ENCODE peak calls at places on chromosomes 3 and 15, in five cellular contexts. P, Q, M, K and Y are unnamed samples.

GRCh38 chr3:12227833-12228232 is 61.0 kb upstream of the PPARG start:
- DNase-seq in P (no peak), Q (no peak), M (peak), K (no peak), Y (no peak)

GRCh38 chr3:179801263-179801662 is 148.4 kb downstream of the USP13 start:
- DNase-seq in P (no peak), Q (peak), M (peak), K (no peak), Y (no peak)

GRCh38 chr15:76150971-76151598 is 91.3 kb downstream of the TMEM266 start:
- DNase-seq in P (peak), Q (peak), M (peak), K (peak), Y (peak)

GRCh38 chr3:72675243-72675642 is 173.0 kb downstream of the SHQ1 start:
- DNase-seq in P (no peak), Q (no peak), M (no peak), K (no peak), Y (no peak)

GRCh38 chr3:186683996-186684395 is 18.2 kb downstream of the HRG start:
- DNase-seq in P (no peak), Q (no peak), M (no peak), K (no peak), Y (no peak)

GRCh38 chr3:61804782-61805181 is 243.4 kb downstream of the PTPRG start:
- DNase-seq in P (no peak), Q (no peak), M (no peak), K (no peak), Y (no peak)

GRCh38 chr3:21273256-21273999 is 477.6 kb downstream of the ZNF385D start:
- DNase-seq in P (no peak), Q (no peak), M (peak), K (no peak), Y (no peak)

GRCh38 chr3:66480666-66481065 is 20.2 kb downstream of the LRIG1 start:
- DNase-seq in P (no peak), Q (no peak), M (no peak), K (no peak), Y (no peak)

GRCh38 chr3:144810150-144810549 is 838.5 kb downstream of the DIPK2A start:
- DNase-seq in P (no peak), Q (no peak), M (no peak), K (no peak), Y (peak)

GRCh38 chr3:183253364-183253960 is 409 bp downstream of the B3GNT5 start:
- DNase-seq in P (peak), Q (peak), M (peak), K (peak), Y (no peak)

GRCh38 chr3:46906471-46907058 is 29.0 kb downstream of the PTH1R start:
- DNase-seq in P (no peak), Q (no peak), M (no peak), K (no peak), Y (no peak)

GRCh38 chr3:58422756-58423324 is 10.8 kb downstream of the PDHB start:
- DNase-seq in P (no peak), Q (no peak), M (peak), K (no peak), Y (no peak)

GRCh38 chr15:95987299-95987698 is 343.2 kb upstream of the NR2F2 start:
- DNase-seq in P (no peak), Q (no peak), M (no peak), K (no peak), Y (no peak)

GRCh38 chr15:22735781-22736180 is 50.7 kb upstream of the NIPA1 start:
- DNase-seq in P (no peak), Q (no peak), M (no peak), K (no peak), Y (no peak)

GRCh38 chr15:60074181-60074885 is 70.2 kb downstream of the FOXB1 start:
- DNase-seq in P (no peak), Q (no peak), M (no peak), K (no peak), Y (no peak)

GRCh38 chr3:13966302-13966701 is 86.4 kb upstream of the WNT7A start:
- DNase-seq in P (no peak), Q (no peak), M (no peak), K (no peak), Y (no peak)

GRCh38 chr3:134333522-134334181 is 40.6 kb downstream of the AMOTL2 start:
- DNase-seq in P (no peak), Q (no peak), M (no peak), K (no peak), Y (no peak)

GRCh38 chr3:126340943-126341754 is 16.1 kb downstream of the KLF15 start:
- DNase-seq in P (no peak), Q (no peak), M (no peak), K (no peak), Y (no peak)

GRCh38 chr3:128603811-128604447 is 46.7 kb downstream of the RPN1 start:
- DNase-seq in P (no peak), Q (no peak), M (no peak), K (no peak), Y (no peak)

GRCh38 chr3:87167634-87168456 is 59.3 kb upstream of the CHMP2B start:
- DNase-seq in P (no peak), Q (peak), M (peak), K (peak), Y (peak)